ENCODE peak calls at places on chromosomes 11 and 22, in six cellular contexts. N is osteoblast; J is ACHN; K is nucleus accumbens; W is CD8-positive, alpha-beta T cell; H is GM04503. O is an unnamed sample.

GRCh38 chr11:579830-580601 is 3.7 kb downstream of the PHRF1 start:
- DNase-seq in W (no peak), J (no peak), H (no peak), N (peak), K (no peak), O (peak)

GRCh38 chr22:17158568-17159503 is at the start of gene HDHD5:
- DNase-seq in K (peak), N (peak), H (peak), J (peak), W (peak), O (peak)

GRCh38 chr11:80157447-80157846 is 716.6 kb upstream of the TENM4 start:
- DNase-seq in H (no peak), J (no peak), K (no peak), N (no peak), W (no peak), O (no peak)

GRCh38 chr11:65035579-65035978 is 5.4 kb upstream of the SAC3D1 start:
- DNase-seq in N (no peak), H (no peak), J (no peak), W (no peak), K (no peak), O (no peak)

GRCh38 chr11:68168694-68169093 is 44.4 kb downstream of the KMT5B start:
- DNase-seq in J (peak), W (no peak), H (no peak), K (no peak), N (no peak), O (no peak)

GRCh38 chr11:23727821-23728220 is 769.0 kb upstream of the LUZP2 start:
- DNase-seq in K (no peak), H (no peak), W (no peak), J (no peak), N (peak), O (no peak)

GRCh38 chr11:116819049-116819448 is 4.1 kb downstream of the APOA4 start:
- DNase-seq in K (no peak), N (no peak), H (no peak), J (no peak), W (no peak), O (no peak)

GRCh38 chr11:3157381-3158130 is 7.6 kb downstream of the OSBPL5 start:
- DNase-seq in H (no peak), W (no peak), K (no peak), N (peak), J (no peak), O (no peak)

GRCh38 chr11:69799582-69799981 is 19.6 kb downstream of the FGF3 start:
- DNase-seq in N (peak), W (no peak), H (no peak), K (no peak), J (no peak), O (no peak)

O was measured in body of pancreas.